ENCODE peak calls at places on chromosome 13, in four cellular contexts. V, Q, P and X are unnamed samples.

GRCh38 chr13:111526922-111527321 is 206.5 kb downstream of the TEX29 start:
- DNase-seq in V (no peak), Q (no peak), P (no peak), X (no peak)

GRCh38 chr13:71798723-71799122 is 68.3 kb downstream of the DACH1 start:
- DNase-seq in V (no peak), Q (no peak), P (no peak), X (no peak)

GRCh38 chr13:71663431-71663830 is 203.6 kb downstream of the DACH1 start:
- DNase-seq in V (no peak), Q (no peak), P (no peak), X (no peak)

GRCh38 chr13:29908411-29908810 is 58.0 kb upstream of the UBL3 start:
- DNase-seq in V (no peak), Q (no peak), P (no peak), X (no peak)

GRCh38 chr13:99606322-99607089 is 105.2 kb downstream of the TM9SF2 start:
- DNase-seq in V (peak; percentile 71), Q (peak; percentile 43), P (peak; percentile 97), X (peak; percentile 93)

GRCh38 chr13:61142506-61142905 is 273.1 kb downstream of the PCDH20 start:
- DNase-seq in V (no peak), Q (no peak), P (no peak), X (no peak)

GRCh38 chr13:46687810-46688209 is 109.2 kb downstream of the ESD start:
- DNase-seq in V (no peak), Q (peak; percentile 3), P (no peak), X (no peak)

GRCh38 chr13:95535243-95535642 is 17.3 kb upstream of the CLDN10 start:
- DNase-seq in V (no peak), Q (peak; percentile 77), P (no peak), X (no peak)

GRCh38 chr13:19845758-19846157 is 17.7 kb downstream of the ZMYM5 start:
- DNase-seq in V (no peak), Q (peak; percentile 77), P (no peak), X (no peak)

GRCh38 chr13:109119886-109120285 is 490.5 kb downstream of the MYO16 start:
- DNase-seq in V (no peak), Q (no peak), P (no peak), X (no peak)

GRCh38 chr13:28744091-28744536 is 25.3 kb upstream of the SLC46A3 start:
- DNase-seq in V (no peak), Q (no peak), P (no peak), X (no peak)

GRCh38 chr13:110914293-110915056 is 394 bp downstream of the ANKRD10 start:
- DNase-seq in V (peak; percentile 65), Q (no peak), P (peak; percentile 93), X (peak; percentile 76)

GRCh38 chr13:28750187-28751045 is 31.6 kb upstream of the SLC46A3 start:
- DNase-seq in V (no peak), Q (no peak), P (peak; percentile 37), X (no peak)

GRCh38 chr13:110340812-110341444 is 33.8 kb downstream of the COL4A2 start:
- DNase-seq in V (peak; percentile 88), Q (no peak), P (peak; percentile 98), X (peak; percentile 76)

GRCh38 chr13:97223711-97224461 is 1.8 kb downstream of the MBNL2 start:
- DNase-seq in V (peak; percentile 83), Q (peak; percentile 43), P (no peak), X (peak; percentile 55)

GRCh38 chr13:26706381-26706780 is 54.2 kb downstream of the GPR12 start:
- DNase-seq in V (no peak), Q (no peak), P (peak; percentile 85), X (no peak)

GRCh38 chr13:97367016-97367415 is 67.0 kb upstream of the RAP2A start:
- DNase-seq in V (no peak), Q (no peak), P (no peak), X (no peak)

GRCh38 chr13:101523732-101524131 is 71.3 kb downstream of the ITGBL1 start:
- DNase-seq in V (no peak), Q (no peak), P (no peak), X (no peak)

GRCh38 chr13:110645750-110646149 is 30.4 kb downstream of the NAXD start:
- DNase-seq in V (no peak), Q (no peak), P (no peak), X (no peak)

GRCh38 chr13:74246398-74246975 is 112.3 kb upstream of the KLF12 start:
- DNase-seq in V (no peak), Q (no peak), P (no peak), X (no peak)

GRCh38 chr13:98954313-98954712 is 23.6 kb downstream of the DOCK9 start:
- DNase-seq in V (no peak), Q (no peak), P (no peak), X (no peak)

GRCh38 chr13:110881811-110882210 is 33.1 kb downstream of the ANKRD10 start:
- DNase-seq in V (no peak), Q (no peak), P (no peak), X (no peak)

GRCh38 chr13:73722120-73722519 is 412.1 kb downstream of the KLF12 start:
- DNase-seq in V (no peak), Q (peak; percentile 51), P (no peak), X (no peak)

GRCh38 chr13:99971576-99972189 is at the start of gene ZIC5:
- DNase-seq in V (no peak), Q (no peak), P (no peak), X (no peak)

GRCh38 chr13:25742220-25742619 is 309.6 kb downstream of the SHISA2 start:
- DNase-seq in V (no peak), Q (no peak), P (no peak), X (no peak)

GRCh38 chr13:28531195-28531955 is 36.4 kb upstream of the FLT1 start:
- DNase-seq in V (no peak), Q (no peak), P (no peak), X (peak; percentile 48)

GRCh38 chr13:40682449-40683240 is 16.2 kb upstream of the FOXO1 start:
- DNase-seq in V (no peak), Q (no peak), P (no peak), X (no peak)

GRCh38 chr13:98467263-98467985 is 109.5 kb downstream of the STK24 start:
- DNase-seq in V (no peak), Q (no peak), P (no peak), X (no peak)

GRCh38 chr13:87684850-87685735 is 13.9 kb downstream of the SLITRK5 start:
- DNase-seq in V (no peak), Q (no peak), P (no peak), X (no peak)

GRCh38 chr13:89628567-89628966 is 1718.9 kb upstream of the MIR17HG start:
- DNase-seq in V (no peak), Q (no peak), P (no peak), X (no peak)

GRCh38 chr13:22092791-22093545 is 422.1 kb downstream of the FGF9 start:
- DNase-seq in V (no peak), Q (no peak), P (no peak), X (no peak)

GRCh38 chr13:79522583-79522982 is 41.6 kb downstream of the NDFIP2 start:
- DNase-seq in V (no peak), Q (no peak), P (no peak), X (no peak)

GRCh38 chr13:79512950-79513349 is 32.0 kb downstream of the NDFIP2 start:
- DNase-seq in V (no peak), Q (no peak), P (no peak), X (no peak)

GRCh38 chr13:79519252-79519651 is 38.3 kb downstream of the NDFIP2 start:
- DNase-seq in V (no peak), Q (no peak), P (no peak), X (no peak)

DNA sequence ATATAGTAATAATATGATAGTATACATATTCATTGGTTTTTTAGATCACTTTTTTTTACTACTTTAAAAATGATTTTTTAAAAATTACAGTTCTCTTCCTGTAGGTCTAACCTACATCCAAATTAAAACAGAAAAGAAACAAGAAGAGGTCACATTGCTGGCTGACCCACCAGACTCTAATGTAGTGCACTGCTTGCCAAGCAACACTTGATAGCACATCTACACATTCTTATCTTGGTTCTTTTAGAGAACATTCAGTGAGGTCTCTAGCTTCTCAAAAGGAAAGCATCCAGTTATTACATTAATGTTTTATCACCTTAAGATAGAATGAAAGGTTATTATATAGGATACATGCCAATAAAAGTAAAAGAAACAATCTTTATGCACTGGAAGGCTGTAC is 35.6 kb downstream of the NDFIP2 start:
- DNase-seq in V (no peak), Q (no peak), P (no peak), X (no peak)
- TF ChIP-seq POLR2AphosphoS5 in V (no peak), Q (no peak), P (no peak), X (no peak)

GRCh38 chr13:52393572-52394357 is 12.2 kb downstream of the THSD1 start:
- DNase-seq in V (no peak), Q (no peak), P (no peak), X (no peak)
- TF ChIP-seq POLR2AphosphoS5 in V (no peak), Q (no peak), P (no peak), X (no peak)

DNA sequence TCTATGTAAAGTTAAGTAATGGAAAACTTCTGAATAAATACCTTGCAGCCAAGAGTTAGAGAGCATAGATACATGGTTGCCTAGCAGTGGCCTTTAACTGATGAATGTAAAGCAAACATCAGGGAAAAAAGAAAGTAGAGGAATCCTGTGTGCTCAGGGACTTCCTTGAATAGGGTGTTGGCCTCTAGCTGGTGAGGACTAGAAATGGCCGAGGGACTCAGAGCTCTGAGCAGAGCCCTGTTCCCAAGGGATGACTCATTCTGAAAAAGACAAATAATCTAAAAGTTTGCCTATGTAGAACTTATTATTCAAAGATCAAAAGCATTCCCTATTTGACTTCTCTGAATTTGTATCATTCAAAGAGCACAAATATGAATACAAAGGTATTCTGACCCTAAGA is 135.7 kb downstream of the MIPEP start:
- DNase-seq in V (no peak), Q (no peak), P (no peak), X (no peak)
- TF ChIP-seq POLR2AphosphoS5 in V (no peak), Q (no peak), P (no peak), X (no peak)

GRCh38 chr13:43083750-43084149 is 60.4 kb downstream of the DNAJC15 start:
- DNase-seq in V (no peak), Q (no peak), P (no peak), X (no peak)

GRCh38 chr13:43089912-43090498 is 66.6 kb downstream of the DNAJC15 start:
- DNase-seq in V (no peak), Q (no peak), P (no peak), X (no peak)

GRCh38 chr13:43080199-43080598 is 56.8 kb downstream of the DNAJC15 start:
- DNase-seq in V (no peak), Q (no peak), P (no peak), X (no peak)

GRCh38 chr13:43087960-43088580 is 64.7 kb downstream of the DNAJC15 start:
- DNase-seq in V (no peak), Q (no peak), P (no peak), X (no peak)

GRCh38 chr13:43085545-43085944 is 62.2 kb downstream of the DNAJC15 start:
- DNase-seq in V (no peak), Q (peak; percentile 16), P (no peak), X (no peak)
- TF ChIP-seq POLR2AphosphoS5 in V (no peak), Q (no peak), P (no peak), X (no peak)